ENCODE peak calls at places on chromosomes 16 and 17, in four cellular contexts. L, C, J and F are unnamed samples.

GRCh38 chr16:17578921-17579876 is 108.4 kb upstream of the XYLT1 start:
- DNase-seq in L (peak), C (peak), J (no peak), F (peak)

GRCh38 chr17:62670202-62670821 is 42.8 kb downstream of the MRC2 start:
- DNase-seq in L (no peak), C (peak), J (no peak), F (no peak)

GRCh38 chr17:57277923-57278604 is 21.7 kb downstream of the MSI2 start:
- DNase-seq in L (no peak), C (no peak), J (no peak), F (no peak)

GRCh38 chr17:34318474-34318873 is 761 bp upstream of the CCL8 start:
- DNase-seq in L (no peak), C (no peak), J (no peak), F (no peak)

GRCh38 chr16:11636172-11636721 is 32.0 kb upstream of the SNN start:
- DNase-seq in L (no peak), C (peak), J (no peak), F (no peak)

GRCh38 chr17:2222901-2223616 is 80.5 kb downstream of the SMG6 start:
- DNase-seq in L (peak), C (no peak), J (no peak), F (no peak)

GRCh38 chr16:66548868-66549267 is 1.1 kb downstream of the TK2 start:
- DNase-seq in L (no peak), C (no peak), J (no peak), F (no peak)

GRCh38 chr17:34862384-34862783 is 98.9 kb downstream of the CCT6B start:
- DNase-seq in L (no peak), C (no peak), J (no peak), F (no peak)

GRCh38 chr16:64522548-64522947 is 599.3 kb downstream of the CDH11 start:
- DNase-seq in L (no peak), C (no peak), J (no peak), F (no peak)

GRCh38 chr17:7988750-7989178 is 13.7 kb upstream of the GUCY2D start:
- DNase-seq in L (peak), C (peak), J (no peak), F (peak)

GRCh38 chr17:79934653-79934970 is 95.4 kb upstream of the CBX4 start:
- DNase-seq in L (no peak), C (no peak), J (no peak), F (no peak)

GRCh38 chr16:74734361-74735161 is 33.9 kb upstream of the MLKL start:
- DNase-seq in L (no peak), C (no peak), J (no peak), F (no peak)

GRCh38 chr17:79325707-79326106 is 251.1 kb downstream of the ENGASE start:
- DNase-seq in L (no peak), C (peak), J (no peak), F (peak)

GRCh38 chr17:1989135-1989534 is 36.0 kb downstream of the RTN4RL1 start:
- DNase-seq in L (no peak), C (peak), J (no peak), F (peak)

GRCh38 chr16:23514381-23515152 is 4.3 kb upstream of the GGA2 start:
- DNase-seq in L (no peak), C (no peak), J (no peak), F (no peak)

GRCh38 chr17:7703584-7704574 is 1.1 kb upstream of the EFNB3 start:
- DNase-seq in L (peak), C (peak), J (no peak), F (peak)

GRCh38 chr17:77126519-77126918 is 14.2 kb upstream of the SEC14L1 start:
- DNase-seq in L (no peak), C (no peak), J (no peak), F (no peak)

GRCh38 chr17:42171831-42172230 is 9.1 kb downstream of the KCNH4 start:
- DNase-seq in L (no peak), C (peak), J (no peak), F (no peak)

GRCh38 chr17:3697157-3697515 is 1.2 kb upstream of the P2RX5 start:
- DNase-seq in L (no peak), C (no peak), J (no peak), F (no peak)

GRCh38 chr17:63442549-63443035 is 3.5 kb downstream of the CYB561 start:
- DNase-seq in L (no peak), C (no peak), J (no peak), F (no peak)

GRCh38 chr16:4052801-4053662 is 63.2 kb downstream of the ADCY9 start:
- DNase-seq in L (peak), C (no peak), J (no peak), F (peak)

GRCh38 chr16:85650864-85651811 is 37.6 kb downstream of the GINS2 start:
- DNase-seq in L (peak), C (no peak), J (no peak), F (no peak)

GRCh38 chr16:1486551-1487390 is 2.0 kb downstream of the PTX4 start:
- DNase-seq in L (no peak), C (no peak), J (no peak), F (no peak)

DNA sequence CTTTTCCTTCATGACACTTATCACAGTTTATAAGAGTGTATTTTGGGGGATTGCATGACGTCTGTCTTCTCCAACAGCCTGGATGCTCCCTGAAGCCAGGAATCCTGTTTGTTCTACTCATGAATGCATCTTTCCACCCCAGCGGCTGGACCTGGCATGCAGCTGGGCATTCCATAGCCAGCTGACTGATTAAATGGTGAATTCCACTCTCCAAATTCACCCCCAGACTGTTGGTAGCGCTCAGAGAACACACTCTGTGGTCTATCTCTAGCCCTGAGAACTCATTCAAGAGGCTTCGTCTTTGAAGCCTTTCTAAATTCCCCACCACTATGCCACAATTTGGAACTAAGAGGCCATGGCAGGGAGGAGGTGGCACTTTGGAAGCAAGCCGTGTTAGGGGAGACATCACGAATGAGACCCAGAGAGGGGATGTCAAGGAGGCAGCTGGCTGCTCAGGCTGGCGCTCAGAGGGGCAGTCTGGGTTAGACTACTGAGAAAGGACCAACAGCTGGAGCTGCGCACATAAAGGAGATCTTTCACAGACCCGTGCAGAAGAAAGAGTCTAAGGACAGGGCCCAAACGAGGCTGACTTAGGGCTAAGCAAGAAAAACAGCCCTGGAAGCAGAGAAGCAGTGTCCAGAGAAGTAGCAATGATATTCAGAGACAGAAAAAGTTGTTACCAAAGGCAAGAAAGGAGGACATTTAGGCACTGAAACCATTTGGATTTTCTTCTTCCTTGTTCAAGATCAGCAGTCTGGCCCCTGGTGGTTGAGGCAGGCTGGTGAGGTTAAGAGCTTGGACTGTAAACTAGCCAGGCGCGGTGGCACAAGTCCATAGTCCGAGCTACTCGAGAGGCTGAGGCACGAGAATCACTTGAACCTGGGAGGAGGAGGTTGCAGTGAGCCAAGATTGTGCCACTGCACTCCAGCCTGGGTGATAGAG is 42.4 kb upstream of the ZNF629 start:
- DNase-seq in L (no peak), C (no peak), J (no peak), F (no peak)
- TF ChIP-seq CTCF in L (no peak), C (no peak), J (no peak), F (peak)

DNA sequence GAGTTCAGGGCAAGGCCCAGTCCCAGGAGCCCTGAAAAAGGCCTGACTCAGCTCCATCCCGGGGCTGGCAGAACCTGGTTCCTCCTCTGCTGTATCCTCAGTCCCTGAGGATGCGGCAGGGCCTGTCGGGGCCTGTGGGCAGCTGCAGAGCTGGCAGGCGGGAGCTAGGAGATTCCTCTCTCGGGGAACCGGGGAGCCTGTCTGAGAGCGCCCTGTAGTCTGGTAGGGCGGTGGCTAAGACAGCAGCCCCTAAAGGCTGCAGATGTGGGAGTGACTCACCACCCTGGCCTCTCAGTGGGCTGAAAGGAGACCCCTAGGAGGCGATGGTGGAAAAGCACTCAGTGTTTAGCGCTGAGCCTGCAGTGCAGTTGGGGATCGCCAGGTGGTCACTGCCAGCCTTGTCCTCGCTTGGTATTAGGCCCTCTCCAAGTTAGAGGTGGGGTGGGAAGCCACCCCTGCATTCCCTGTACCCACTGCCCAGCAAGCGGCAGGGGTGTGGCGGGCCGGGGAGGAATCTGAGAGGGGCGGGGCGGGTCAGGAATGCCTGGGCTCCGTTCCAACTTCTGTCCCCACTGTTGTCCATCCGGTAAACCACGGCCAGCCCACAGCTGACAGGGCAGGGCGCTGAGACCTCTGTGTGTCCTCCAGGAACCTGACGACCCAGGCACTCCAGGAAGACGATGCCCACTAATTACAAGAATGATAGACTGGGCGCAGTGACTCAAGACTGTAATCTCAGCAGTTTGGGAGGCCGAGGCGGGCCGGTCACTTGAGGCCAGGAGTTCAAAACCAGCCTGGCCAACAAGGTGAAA is 29.5 kb upstream of the CDH1 start:
- DNase-seq in L (peak), C (peak), J (no peak), F (peak)
- TF ChIP-seq CTCF in L (no peak), C (peak), J (no peak), F (peak)

GRCh38 chr16:89540557-89540956 is 19.9 kb upstream of the RPL13 start:
- DNase-seq in L (peak), C (no peak), J (no peak), F (no peak)
- TF ChIP-seq CTCF in L (no peak), C (no peak), J (no peak), F (no peak)

GRCh38 chr16:58548378-58548777 is 33.1 kb downstream of the SETD6 start:
- DNase-seq in L (no peak), C (no peak), J (no peak), F (no peak)
- TF ChIP-seq CTCF in L (no peak), C (no peak), J (no peak), F (no peak)

DNA sequence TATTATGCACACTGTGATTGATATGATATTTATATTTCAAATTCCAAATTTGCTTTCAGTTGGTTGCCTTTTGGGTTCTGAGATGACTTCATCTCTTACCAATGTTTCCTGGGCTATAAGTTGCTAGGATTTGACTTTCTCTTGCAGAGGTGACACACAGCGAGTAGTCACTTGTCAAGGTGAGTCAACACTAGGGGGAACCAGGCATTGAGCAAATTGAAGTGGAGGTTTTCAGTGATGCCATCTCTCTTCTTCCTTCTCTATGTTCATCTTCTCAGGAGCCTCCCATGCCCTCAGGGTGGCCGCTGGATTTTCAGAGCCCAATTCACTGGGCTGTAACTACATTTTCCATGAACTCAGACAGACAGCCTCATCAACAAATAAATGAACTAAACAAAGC is 6.0 kb upstream of the CPD start:
- DNase-seq in L (no peak), C (peak), J (no peak), F (no peak)
- TF ChIP-seq CTCF in L (no peak), C (peak), J (no peak), F (peak)

GRCh38 chr17:29111816-29112499 is 68.2 kb downstream of the MYO18A start:
- DNase-seq in L (peak), C (peak), J (no peak), F (peak)

GRCh38 chr17:29115435-29115834 is 64.8 kb downstream of the MYO18A start:
- DNase-seq in L (no peak), C (no peak), J (no peak), F (no peak)

GRCh38 chr17:29112780-29113295 is 67.4 kb downstream of the MYO18A start:
- DNase-seq in L (peak), C (no peak), J (no peak), F (no peak)

GRCh38 chr17:29114141-29114540 is 66.1 kb downstream of the MYO18A start:
- DNase-seq in L (no peak), C (no peak), J (no peak), F (no peak)

DNA sequence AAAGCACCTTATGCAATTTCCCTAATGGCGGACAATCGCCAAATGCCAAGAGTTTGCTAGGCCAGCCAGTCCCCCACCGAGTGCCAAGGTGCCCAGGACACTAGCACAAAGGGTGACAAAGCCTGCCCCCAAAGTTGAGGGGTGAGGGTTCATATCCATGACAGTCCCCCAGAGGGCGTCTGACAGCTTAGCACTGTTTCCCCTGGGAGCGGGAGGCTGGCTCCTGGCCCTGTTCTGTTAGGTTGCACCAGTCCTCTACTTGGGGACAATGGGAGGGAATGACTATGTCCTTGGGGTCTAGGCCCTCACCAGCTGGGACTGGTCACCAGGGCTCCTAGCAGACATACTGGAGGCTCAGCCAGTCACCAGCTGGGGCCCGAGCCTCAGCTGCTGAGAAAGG is 66.9 kb downstream of the MYO18A start:
- DNase-seq in L (no peak), C (no peak), J (no peak), F (no peak)
- TF ChIP-seq CTCF in L (no peak), C (no peak), J (no peak), F (peak)

GRCh38 chr16:397736-398332 is 835 bp downstream of the NME4 start:
- DNase-seq in L (peak), C (peak), J (no peak), F (peak)
- TF ChIP-seq CTCF in L (peak), C (peak), J (peak), F (peak)

GRCh38 chr16:55155815-55156214 is 168.2 kb upstream of the IRX6 start:
- DNase-seq in L (no peak), C (no peak), J (no peak), F (no peak)
- TF ChIP-seq CTCF in L (no peak), C (no peak), J (no peak), F (no peak)